ENCODE peak calls at places on chromosomes 6 and 20, in six cellular contexts. I is AG04450, C is heart left ventricle, W is astrocyte of the spinal cord, M is pancreas, H is GM12865. F is an unnamed sample.

GRCh38 chr6:35343092-35343834 is 905 bp downstream of the PPARD start:
- DNase-seq in H (peak), I (no peak), C (peak), M (no peak), W (peak), F (peak)

GRCh38 chr6:158457616-158458278 is 102.1 kb upstream of the TMEM181 start:
- DNase-seq in H (no peak), I (no peak), C (no peak), W (no peak), M (no peak), F (no peak)

GRCh38 chr6:12508553-12508952 is 208.0 kb upstream of the PHACTR1 start:
- DNase-seq in I (no peak), C (no peak), W (no peak), H (no peak), M (no peak), F (no peak)

GRCh38 chr20:63962426-63963347 is 6.5 kb upstream of the UCKL1 start:
- DNase-seq in W (no peak), C (peak), M (peak), I (no peak), H (no peak), F (no peak)

GRCh38 chr6:35014786-35015185 is 125.7 kb downstream of the ANKS1A start:
- DNase-seq in H (no peak), M (no peak), C (no peak), W (peak), I (no peak), F (peak)

GRCh38 chr6:168631589-168631988 is 190.6 kb downstream of the SMOC2 start:
- DNase-seq in H (no peak), W (no peak), C (no peak), M (no peak), I (no peak), F (no peak)

GRCh38 chr6:143396497-143397228 is 53.8 kb downstream of the ADAT2 start:
- DNase-seq in W (peak), C (no peak), H (no peak), I (no peak), M (no peak), F (no peak)

GRCh38 chr6:89613790-89614189 is 24.8 kb downstream of the LYRM2 start:
- DNase-seq in W (no peak), I (no peak), H (no peak), M (no peak), C (peak), F (no peak)

GRCh38 chr6:119482850-119483285 is 133.3 kb upstream of the MAN1A1 start:
- DNase-seq in W (no peak), M (no peak), C (peak), H (no peak), I (no peak), F (no peak)

GRCh38 chr6:43803055-43803782 is 33.2 kb downstream of the VEGFA start:
- DNase-seq in C (peak), W (no peak), M (no peak), H (no peak), I (no peak), F (peak)

DNA sequence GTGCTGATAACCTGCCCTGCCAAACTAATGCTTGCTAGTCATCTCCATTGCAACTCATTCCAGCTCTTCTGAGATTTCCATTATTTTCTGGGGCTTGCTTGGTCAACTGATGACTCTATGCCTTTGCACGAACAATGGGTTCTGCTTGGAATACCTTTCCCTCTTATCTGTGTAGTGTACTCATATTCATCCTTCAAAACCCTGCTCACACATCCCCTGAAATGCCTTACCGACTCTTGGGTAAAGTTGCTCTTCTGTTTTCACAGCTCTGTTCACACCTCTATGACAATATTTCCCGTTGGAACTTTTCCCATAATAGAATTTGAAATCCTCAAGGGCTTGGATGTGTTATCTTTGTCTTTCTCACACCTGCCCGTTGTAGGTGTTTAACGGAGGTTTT is 331.0 kb upstream of the SOX4 start:
- DNase-seq in C (no peak), H (no peak), I (no peak), W (no peak), M (no peak), F (no peak)
- TF ChIP-seq CTCF in C (no peak), H (no peak), I (no peak), W (no peak), M (no peak), F (no peak)

GRCh38 chr6:127923135-127923534 is 22.3 kb upstream of the THEMIS start:
- DNase-seq in W (no peak), C (no peak), H (no peak), M (no peak), I (no peak), F (no peak)
- H3K4me3 ChIP-seq in W (no peak), C (no peak), H (no peak), M (no peak), I (no peak), F (no peak)

GRCh38 chr6:62150048-62150663 is 135.9 kb downstream of the KHDRBS2 start:
- DNase-seq in I (no peak), C (no peak), W (peak), H (peak), M (no peak), F (peak)
- TF ChIP-seq CTCF in I (peak), C (peak), W (peak), H (peak), M (peak), F (peak)

GRCh38 chr20:5705827-5706226 is 44.4 kb upstream of the SHLD1 start:
- DNase-seq in W (no peak), M (no peak), C (no peak), I (no peak), H (no peak), F (no peak)

GRCh38 chr20:5706797-5707196 is 43.4 kb upstream of the SHLD1 start:
- DNase-seq in C (no peak), H (no peak), I (no peak), M (no peak), W (no peak), F (no peak)

GRCh38 chr20:5703542-5704215 is 46.5 kb upstream of the SHLD1 start:
- DNase-seq in W (no peak), M (no peak), I (no peak), H (no peak), C (no peak), F (no peak)
- H3K4me3 ChIP-seq in W (no peak), M (no peak), I (no peak), H (no peak), C (no peak), F (no peak)

GRCh38 chr6:51090343-51090742 is 271.7 kb downstream of the TFAP2B start:
- DNase-seq in I (no peak), M (no peak), W (no peak), H (no peak), C (no peak), F (no peak)
- TF ChIP-seq CTCF in I (no peak), M (no peak), W (no peak), H (no peak), C (no peak), F (no peak)